ENCODE peak calls at places on chromosomes 7 and 10, in four cellular contexts. A, K, W and Y are unnamed samples.

GRCh38 chr10:131852823-131853609 is 47.8 kb upstream of the PPP2R2D start:
- DNase-seq in W (no peak), A (no peak), K (no peak), Y (no peak)

GRCh38 chr7:47778153-47778661 is 170.1 kb downstream of the PKD1L1 start:
- DNase-seq in A (no peak), K (peak), W (no peak), Y (no peak)

GRCh38 chr7:21367081-21367480 is 60.8 kb upstream of the SP4 start:
- DNase-seq in W (no peak), K (peak), A (no peak), Y (no peak)

GRCh38 chr7:1124164-1124563 is 35.8 kb downstream of the ZFAND2A start:
- DNase-seq in A (peak), K (no peak), W (no peak), Y (no peak)

GRCh38 chr7:12583922-12584321 is 13.4 kb downstream of the SCIN start:
- DNase-seq in W (no peak), A (no peak), K (peak), Y (no peak)

GRCh38 chr10:130820880-130821482 is 490.5 kb downstream of the TCERG1L start:
- DNase-seq in A (no peak), K (no peak), W (no peak), Y (no peak)

GRCh38 chr7:44103941-44104879 is at the start of gene AEBP1:
- DNase-seq in K (no peak), A (peak), W (no peak), Y (no peak)

GRCh38 chr10:112663181-112663879 is 216.3 kb downstream of the VTI1A start:
- DNase-seq in A (peak), W (peak), K (peak), Y (no peak)

GRCh38 chr7:157362729-157363128 is 25.9 kb downstream of the DNAJB6 start:
- DNase-seq in A (no peak), W (no peak), K (no peak), Y (no peak)

GRCh38 chr7:142873281-142873784 is 12.2 kb downstream of the TRPV6 start:
- DNase-seq in A (no peak), K (no peak), W (no peak), Y (no peak)

GRCh38 chr10:113087082-113088029 is 137.3 kb downstream of the TCF7L2 start:
- DNase-seq in K (peak), W (peak), A (peak), Y (peak)

DNA sequence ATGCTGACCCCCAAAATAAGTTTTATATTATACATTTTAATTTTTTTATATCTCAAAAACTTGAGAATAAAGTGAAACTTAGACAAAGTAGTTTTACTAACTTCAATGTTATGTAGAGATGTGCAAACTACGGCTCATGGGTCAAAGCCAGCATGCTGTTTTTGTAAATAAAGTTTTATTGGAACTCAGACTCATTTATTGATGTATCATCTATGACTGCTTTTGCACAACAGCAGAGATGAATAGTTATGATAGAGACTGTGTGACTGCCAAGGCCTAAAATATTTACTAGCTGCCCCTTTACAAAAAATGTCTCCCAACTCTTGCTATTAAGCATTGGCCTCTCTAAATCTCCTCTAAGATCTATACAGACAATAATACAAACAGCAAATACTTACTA is 12.4 kb downstream of the MTPN start:
- DNase-seq in A (no peak), K (no peak), W (no peak), Y (no peak)
- H3K4me3 ChIP-seq in A (no peak), K (no peak), W (no peak), Y (no peak)

GRCh38 chr10:110631934-110632333 is 12.2 kb upstream of the RBM20 start:
- DNase-seq in K (no peak), W (no peak), A (no peak), Y (no peak)
- TF ChIP-seq CTCF in K (no peak), W (no peak), A (no peak), Y (no peak)

GRCh38 chr10:9311702-9312499 is 1257.4 kb downstream of the GATA3 start:
- DNase-seq in K (no peak), A (no peak), W (no peak), Y (no peak)
- H3K4me3 ChIP-seq in K (no peak), A (no peak), W (no peak), Y (no peak)

GRCh38 chr10:92839191-92840085 is 8.9 kb upstream of the EXOC6 start:
- DNase-seq in W (no peak), K (no peak), A (peak), Y (no peak)
- TF ChIP-seq CTCF in W (peak), K (no peak), A (peak), Y (peak)

DNA sequence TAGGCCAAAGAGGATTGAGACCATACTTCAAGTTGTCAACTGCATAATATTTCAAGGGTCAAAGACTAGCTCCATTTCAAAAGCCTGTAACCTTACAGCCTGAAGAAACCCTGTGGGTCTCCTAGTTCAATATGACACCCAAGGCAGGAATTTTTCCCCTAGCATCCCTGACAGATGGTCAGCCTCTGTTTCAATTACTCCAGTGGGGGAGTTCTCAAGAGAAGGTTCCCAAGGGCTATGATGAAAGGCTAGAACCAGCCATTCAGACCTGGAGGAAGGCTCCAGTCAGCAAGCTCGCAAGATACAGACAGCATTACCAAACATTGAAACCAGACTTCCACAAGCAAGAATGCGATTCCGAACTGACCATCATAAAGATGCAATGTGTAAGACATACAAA is 1.6 kb downstream of the HTR7 start:
- DNase-seq in W (no peak), A (no peak), K (no peak), Y (no peak)
- H3K4me3 ChIP-seq in W (no peak), A (peak), K (no peak), Y (peak)

GRCh38 chr10:100341953-100342626 is 4.9 kb upstream of the SCD start:
- DNase-seq in W (no peak), K (peak), A (peak), Y (no peak)
- TF ChIP-seq CTCF in W (peak), K (peak), A (peak), Y (peak)

GRCh38 chr7:90320418-90320800 is 695 bp downstream of the FAM237B start:
- DNase-seq in A (no peak), K (no peak), W (no peak), Y (no peak)
- H3K4me3 ChIP-seq in A (peak), K (no peak), W (no peak), Y (no peak)